ENCODE peak calls at places on chromosomes 11 and 22, in ten cellular contexts. One of them, this sample, is unnamed.

GRCh38 chr11:78841451-78842060 is 266.9 kb upstream of the NARS2 start:
- DNase-seq in coronary artery: no peak
- DNase-seq in mucosa of descending colon: no peak
- DNase-seq in kidney epithelial cell: peak
- DNase-seq in right lobe of liver: no peak
- DNase-seq in stomach: no peak
- DNase-seq in astrocyte of the spinal cord: no peak
- DNase-seq in CD4-positive, alpha-beta T cell: no peak
- DNase-seq in fibroblast of villous mesenchyme: no peak
- DNase-seq in HL-60: no peak
- DNase-seq in this sample: no peak

GRCh38 chr22:45511847-45512261 is 9.2 kb downstream of the FBLN1 start:
- DNase-seq in coronary artery: no peak
- DNase-seq in mucosa of descending colon: peak
- DNase-seq in kidney epithelial cell: peak
- DNase-seq in right lobe of liver: no peak
- DNase-seq in stomach: peak
- DNase-seq in astrocyte of the spinal cord: peak
- DNase-seq in CD4-positive, alpha-beta T cell: no peak
- DNase-seq in fibroblast of villous mesenchyme: peak
- DNase-seq in HL-60: no peak
- DNase-seq in this sample: no peak

GRCh38 chr11:62715150-62716130 is 8.0 kb downstream of the GNG3 start:
- DNase-seq in coronary artery: no peak
- DNase-seq in mucosa of descending colon: peak
- DNase-seq in kidney epithelial cell: no peak
- DNase-seq in right lobe of liver: no peak
- DNase-seq in stomach: no peak
- DNase-seq in astrocyte of the spinal cord: no peak
- DNase-seq in CD4-positive, alpha-beta T cell: no peak
- DNase-seq in fibroblast of villous mesenchyme: no peak
- DNase-seq in HL-60: no peak
- DNase-seq in this sample: no peak

GRCh38 chr11:20966489-20966888 is 297.1 kb downstream of the NELL1 start:
- DNase-seq in coronary artery: no peak
- DNase-seq in mucosa of descending colon: no peak
- DNase-seq in kidney epithelial cell: no peak
- DNase-seq in right lobe of liver: no peak
- DNase-seq in stomach: no peak
- DNase-seq in astrocyte of the spinal cord: no peak
- DNase-seq in CD4-positive, alpha-beta T cell: no peak
- DNase-seq in fibroblast of villous mesenchyme: no peak
- DNase-seq in HL-60: no peak
- DNase-seq in this sample: no peak

GRCh38 chr11:25535462-25535861 is 796.5 kb upstream of the ANO3 start:
- DNase-seq in coronary artery: no peak
- DNase-seq in mucosa of descending colon: no peak
- DNase-seq in kidney epithelial cell: no peak
- DNase-seq in right lobe of liver: no peak
- DNase-seq in stomach: no peak
- DNase-seq in astrocyte of the spinal cord: no peak
- DNase-seq in CD4-positive, alpha-beta T cell: no peak
- DNase-seq in fibroblast of villous mesenchyme: no peak
- DNase-seq in HL-60: no peak
- DNase-seq in this sample: no peak

GRCh38 chr11:9886595-9886994 is 222.7 kb downstream of the SWAP70 start:
- DNase-seq in coronary artery: no peak
- DNase-seq in mucosa of descending colon: no peak
- DNase-seq in kidney epithelial cell: no peak
- DNase-seq in right lobe of liver: no peak
- DNase-seq in stomach: no peak
- DNase-seq in astrocyte of the spinal cord: no peak
- DNase-seq in CD4-positive, alpha-beta T cell: no peak
- DNase-seq in fibroblast of villous mesenchyme: no peak
- DNase-seq in HL-60: no peak
- DNase-seq in this sample: no peak

GRCh38 chr11:2194877-2195755 is 23.5 kb upstream of the TH start:
- DNase-seq in coronary artery: no peak
- DNase-seq in mucosa of descending colon: no peak
- DNase-seq in kidney epithelial cell: no peak
- DNase-seq in right lobe of liver: peak
- DNase-seq in stomach: peak
- DNase-seq in astrocyte of the spinal cord: peak
- DNase-seq in CD4-positive, alpha-beta T cell: no peak
- DNase-seq in fibroblast of villous mesenchyme: peak
- DNase-seq in HL-60: peak
- DNase-seq in this sample: no peak

GRCh38 chr11:134761361-134761760 is 349.3 kb upstream of the B3GAT1 start:
- DNase-seq in coronary artery: peak
- DNase-seq in mucosa of descending colon: no peak
- DNase-seq in kidney epithelial cell: no peak
- DNase-seq in right lobe of liver: no peak
- DNase-seq in stomach: no peak
- DNase-seq in astrocyte of the spinal cord: no peak
- DNase-seq in CD4-positive, alpha-beta T cell: no peak
- DNase-seq in fibroblast of villous mesenchyme: no peak
- DNase-seq in HL-60: no peak
- DNase-seq in this sample: no peak

GRCh38 chr11:77174559-77174958 is 46.5 kb downstream of the MYO7A start:
- DNase-seq in coronary artery: no peak
- DNase-seq in mucosa of descending colon: peak
- DNase-seq in kidney epithelial cell: no peak
- DNase-seq in right lobe of liver: no peak
- DNase-seq in stomach: no peak
- DNase-seq in astrocyte of the spinal cord: no peak
- DNase-seq in CD4-positive, alpha-beta T cell: no peak
- DNase-seq in fibroblast of villous mesenchyme: no peak
- DNase-seq in HL-60: no peak
- DNase-seq in this sample: no peak

GRCh38 chr11:43810929-43811596 is 69.6 kb upstream of the ALKBH3 start:
- DNase-seq in coronary artery: no peak
- DNase-seq in mucosa of descending colon: no peak
- DNase-seq in kidney epithelial cell: no peak
- DNase-seq in right lobe of liver: no peak
- DNase-seq in stomach: no peak
- DNase-seq in astrocyte of the spinal cord: no peak
- DNase-seq in CD4-positive, alpha-beta T cell: no peak
- DNase-seq in fibroblast of villous mesenchyme: peak
- DNase-seq in HL-60: no peak
- DNase-seq in this sample: no peak

GRCh38 chr11:34433899-34434298 is 4.8 kb upstream of the CAT start:
- DNase-seq in coronary artery: no peak
- DNase-seq in mucosa of descending colon: no peak
- DNase-seq in kidney epithelial cell: no peak
- DNase-seq in right lobe of liver: no peak
- DNase-seq in stomach: peak
- DNase-seq in astrocyte of the spinal cord: no peak
- DNase-seq in CD4-positive, alpha-beta T cell: no peak
- DNase-seq in fibroblast of villous mesenchyme: no peak
- DNase-seq in HL-60: no peak
- DNase-seq in this sample: no peak

GRCh38 chr22:33332538-33332937 is 274.4 kb upstream of the SYN3 start:
- DNase-seq in coronary artery: no peak
- DNase-seq in mucosa of descending colon: peak
- DNase-seq in kidney epithelial cell: no peak
- DNase-seq in right lobe of liver: peak
- DNase-seq in stomach: peak
- DNase-seq in astrocyte of the spinal cord: no peak
- DNase-seq in CD4-positive, alpha-beta T cell: no peak
- DNase-seq in fibroblast of villous mesenchyme: no peak
- DNase-seq in HL-60: no peak
- DNase-seq in this sample: no peak

GRCh38 chr11:69446108-69446507 is 35.4 kb upstream of the LINC01488 start:
- DNase-seq in coronary artery: no peak
- DNase-seq in mucosa of descending colon: no peak
- DNase-seq in kidney epithelial cell: no peak
- DNase-seq in right lobe of liver: peak
- DNase-seq in stomach: no peak
- DNase-seq in astrocyte of the spinal cord: no peak
- DNase-seq in CD4-positive, alpha-beta T cell: no peak
- DNase-seq in fibroblast of villous mesenchyme: no peak
- DNase-seq in HL-60: peak
- DNase-seq in this sample: no peak

GRCh38 chr11:134942633-134943032 is 530.6 kb upstream of the B3GAT1 start:
- DNase-seq in coronary artery: no peak
- DNase-seq in mucosa of descending colon: no peak
- DNase-seq in kidney epithelial cell: no peak
- DNase-seq in right lobe of liver: no peak
- DNase-seq in stomach: no peak
- DNase-seq in astrocyte of the spinal cord: peak
- DNase-seq in CD4-positive, alpha-beta T cell: no peak
- DNase-seq in fibroblast of villous mesenchyme: no peak
- DNase-seq in HL-60: no peak
- DNase-seq in this sample: no peak

GRCh38 chr22:42643632-42644421 is 3.4 kb upstream of the ATP5MGL start:
- DNase-seq in coronary artery: no peak
- DNase-seq in mucosa of descending colon: no peak
- DNase-seq in kidney epithelial cell: no peak
- DNase-seq in right lobe of liver: no peak
- DNase-seq in stomach: no peak
- DNase-seq in astrocyte of the spinal cord: no peak
- DNase-seq in CD4-positive, alpha-beta T cell: no peak
- DNase-seq in fibroblast of villous mesenchyme: no peak
- DNase-seq in HL-60: no peak
- DNase-seq in this sample: no peak

GRCh38 chr11:100849914-100850235 is 162.8 kb downstream of the ARHGAP42 start:
- DNase-seq in coronary artery: no peak
- DNase-seq in mucosa of descending colon: no peak
- DNase-seq in kidney epithelial cell: no peak
- DNase-seq in right lobe of liver: no peak
- DNase-seq in stomach: no peak
- DNase-seq in astrocyte of the spinal cord: no peak
- DNase-seq in CD4-positive, alpha-beta T cell: no peak
- DNase-seq in fibroblast of villous mesenchyme: no peak
- DNase-seq in HL-60: no peak
- DNase-seq in this sample: no peak

GRCh38 chr11:1238767-1239595 is 16.1 kb downstream of the MUC5B start:
- DNase-seq in coronary artery: no peak
- DNase-seq in mucosa of descending colon: peak
- DNase-seq in kidney epithelial cell: no peak
- DNase-seq in right lobe of liver: peak
- DNase-seq in stomach: peak
- DNase-seq in astrocyte of the spinal cord: no peak
- DNase-seq in CD4-positive, alpha-beta T cell: no peak
- DNase-seq in fibroblast of villous mesenchyme: no peak
- DNase-seq in HL-60: no peak
- DNase-seq in this sample: no peak

GRCh38 chr22:43885319-43885671 is 6.5 kb downstream of the PNPLA5 start:
- DNase-seq in coronary artery: no peak
- DNase-seq in mucosa of descending colon: no peak
- DNase-seq in kidney epithelial cell: no peak
- DNase-seq in right lobe of liver: no peak
- DNase-seq in stomach: no peak
- DNase-seq in astrocyte of the spinal cord: no peak
- DNase-seq in CD4-positive, alpha-beta T cell: no peak
- DNase-seq in fibroblast of villous mesenchyme: no peak
- DNase-seq in HL-60: no peak
- DNase-seq in this sample: no peak
- TF ChIP-seq CTCF in coronary artery: no peak
- TF ChIP-seq CTCF in mucosa of descending colon: no peak
- TF ChIP-seq CTCF in kidney epithelial cell: no peak
- TF ChIP-seq CTCF in right lobe of liver: no peak
- TF ChIP-seq CTCF in stomach: no peak
- TF ChIP-seq CTCF in astrocyte of the spinal cord: no peak
- TF ChIP-seq CTCF in CD4-positive, alpha-beta T cell: no peak
- TF ChIP-seq CTCF in fibroblast of villous mesenchyme: no peak
- TF ChIP-seq CTCF in HL-60: no peak
- TF ChIP-seq CTCF in this sample: peak

DNA sequence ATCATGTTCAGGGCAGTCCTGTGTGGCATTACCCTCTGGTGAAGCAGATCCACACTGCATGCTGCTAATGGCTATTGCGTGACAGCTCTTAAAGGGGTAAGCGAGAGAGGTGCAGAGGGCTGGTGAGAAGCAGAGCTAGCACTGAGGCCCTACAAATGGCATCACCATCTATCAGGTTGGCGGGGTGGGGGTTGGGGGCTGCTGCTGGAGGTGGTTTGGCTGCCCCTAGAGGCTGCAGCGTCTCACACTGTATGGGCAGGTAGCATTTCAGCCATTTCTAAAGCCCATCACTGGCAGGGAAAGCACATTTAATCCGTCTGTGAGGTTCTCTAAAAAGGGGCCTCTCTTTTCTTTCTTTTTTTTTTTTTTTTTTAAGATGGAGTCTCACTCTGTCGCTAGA is 16.8 kb upstream of the TMA7B start:
- DNase-seq in coronary artery: no peak
- DNase-seq in mucosa of descending colon: no peak
- DNase-seq in kidney epithelial cell: no peak
- DNase-seq in right lobe of liver: no peak
- DNase-seq in stomach: no peak
- DNase-seq in astrocyte of the spinal cord: no peak
- DNase-seq in CD4-positive, alpha-beta T cell: no peak
- DNase-seq in fibroblast of villous mesenchyme: no peak
- DNase-seq in HL-60: no peak
- DNase-seq in this sample: no peak
- TF ChIP-seq CTCF in coronary artery: no peak
- TF ChIP-seq CTCF in mucosa of descending colon: no peak
- TF ChIP-seq CTCF in kidney epithelial cell: no peak
- TF ChIP-seq CTCF in right lobe of liver: no peak
- TF ChIP-seq CTCF in stomach: no peak
- TF ChIP-seq CTCF in astrocyte of the spinal cord: no peak
- TF ChIP-seq CTCF in CD4-positive, alpha-beta T cell: no peak
- TF ChIP-seq CTCF in fibroblast of villous mesenchyme: no peak
- TF ChIP-seq CTCF in HL-60: no peak
- TF ChIP-seq CTCF in this sample: no peak

GRCh38 chr11:128039140-128040021 is 548.0 kb downstream of the ETS1 start:
- DNase-seq in coronary artery: no peak
- DNase-seq in mucosa of descending colon: peak
- DNase-seq in kidney epithelial cell: no peak
- DNase-seq in right lobe of liver: no peak
- DNase-seq in stomach: peak
- DNase-seq in astrocyte of the spinal cord: peak
- DNase-seq in CD4-positive, alpha-beta T cell: peak
- DNase-seq in fibroblast of villous mesenchyme: peak
- DNase-seq in HL-60: peak
- DNase-seq in this sample: peak
- TF ChIP-seq CTCF in coronary artery: no peak
- TF ChIP-seq CTCF in mucosa of descending colon: no peak
- TF ChIP-seq CTCF in kidney epithelial cell: no peak
- TF ChIP-seq CTCF in right lobe of liver: peak
- TF ChIP-seq CTCF in stomach: no peak
- TF ChIP-seq CTCF in astrocyte of the spinal cord: peak
- TF ChIP-seq CTCF in CD4-positive, alpha-beta T cell: peak
- TF ChIP-seq CTCF in fibroblast of villous mesenchyme: peak
- TF ChIP-seq CTCF in HL-60: no peak
- TF ChIP-seq CTCF in this sample: peak

DNA sequence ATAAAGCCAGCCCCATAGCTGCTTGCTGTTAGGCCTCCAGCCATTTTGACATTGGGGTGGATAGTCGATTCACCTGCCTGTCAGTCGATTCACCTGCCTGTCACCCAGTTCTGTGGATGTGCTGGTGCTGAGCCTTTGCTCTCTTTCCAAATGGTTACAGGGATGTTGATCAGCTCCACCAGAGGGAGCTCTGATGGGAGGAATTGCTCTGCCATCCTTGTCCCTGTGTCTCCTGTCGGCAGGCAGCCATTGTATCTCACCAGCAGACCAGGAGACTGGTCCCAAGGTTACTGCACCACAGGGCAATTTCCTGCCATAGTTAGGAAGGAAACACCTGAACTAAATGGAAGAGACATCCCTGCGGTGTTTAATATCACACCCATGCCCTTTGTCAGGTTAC is 6.1 kb downstream of the MPEG1 start:
- DNase-seq in coronary artery: no peak
- DNase-seq in mucosa of descending colon: no peak
- DNase-seq in kidney epithelial cell: no peak
- DNase-seq in right lobe of liver: no peak
- DNase-seq in stomach: peak
- DNase-seq in astrocyte of the spinal cord: no peak
- DNase-seq in CD4-positive, alpha-beta T cell: no peak
- DNase-seq in fibroblast of villous mesenchyme: peak
- DNase-seq in HL-60: peak
- DNase-seq in this sample: no peak
- TF ChIP-seq CTCF in coronary artery: peak
- TF ChIP-seq CTCF in mucosa of descending colon: peak
- TF ChIP-seq CTCF in kidney epithelial cell: peak
- TF ChIP-seq CTCF in right lobe of liver: peak
- TF ChIP-seq CTCF in stomach: peak
- TF ChIP-seq CTCF in astrocyte of the spinal cord: peak
- TF ChIP-seq CTCF in CD4-positive, alpha-beta T cell: peak
- TF ChIP-seq CTCF in fibroblast of villous mesenchyme: peak
- TF ChIP-seq CTCF in HL-60: peak
- TF ChIP-seq CTCF in this sample: peak

This sample was measured in CD14-positive monocyte.